ENCODE peak calls at places on chromosome 12, in eight cellular contexts. One of them, this sample, is unnamed.

GRCh38 chr12:123962530-123962929 is 10.1 kb downstream of the CCDC92 start:
- DNase-seq in GM12865: no peak
- DNase-seq in heart left ventricle: no peak
- DNase-seq in OCI-LY7: no peak
- DNase-seq in mammary epithelial cell: no peak
- DNase-seq in dorsolateral prefrontal cortex: no peak
- DNase-seq in neural progenitor cell: no peak
- DNase-seq in left lung: no peak
- DNase-seq in this sample: no peak

GRCh38 chr12:28539691-28540323 is 349.6 kb downstream of the CCDC91 start:
- DNase-seq in neural progenitor cell: no peak
- DNase-seq in GM12865: no peak
- DNase-seq in mammary epithelial cell: no peak
- DNase-seq in OCI-LY7: no peak
- DNase-seq in dorsolateral prefrontal cortex: no peak
- DNase-seq in left lung: no peak
- DNase-seq in heart left ventricle: no peak
- DNase-seq in this sample: peak; percentile 51

GRCh38 chr12:60494249-60494648 is 898.4 kb downstream of the SLC16A7 start:
- DNase-seq in dorsolateral prefrontal cortex: no peak
- DNase-seq in GM12865: peak; percentile 9
- DNase-seq in neural progenitor cell: peak; percentile 40
- DNase-seq in heart left ventricle: no peak
- DNase-seq in OCI-LY7: no peak
- DNase-seq in mammary epithelial cell: peak; percentile 37
- DNase-seq in left lung: no peak
- DNase-seq in this sample: peak; percentile 64

GRCh38 chr12:112198120-112198733 is 72.9 kb downstream of the TRAFD1 start:
- DNase-seq in GM12865: peak; percentile 73
- DNase-seq in OCI-LY7: peak; percentile 73
- DNase-seq in heart left ventricle: no peak
- DNase-seq in dorsolateral prefrontal cortex: peak; percentile 86
- DNase-seq in neural progenitor cell: peak; percentile 85
- DNase-seq in left lung: no peak
- DNase-seq in mammary epithelial cell: peak; percentile 17
- DNase-seq in this sample: peak; percentile 73

GRCh38 chr12:78918221-78918620 is 53.6 kb downstream of the SYT1 start:
- DNase-seq in mammary epithelial cell: no peak
- DNase-seq in GM12865: no peak
- DNase-seq in left lung: no peak
- DNase-seq in neural progenitor cell: no peak
- DNase-seq in dorsolateral prefrontal cortex: peak; percentile 71
- DNase-seq in heart left ventricle: no peak
- DNase-seq in OCI-LY7: no peak
- DNase-seq in this sample: no peak

GRCh38 chr12:120740871-120741270 is 15.2 kb downstream of the ACADS start:
- DNase-seq in GM12865: no peak
- DNase-seq in heart left ventricle: no peak
- DNase-seq in OCI-LY7: no peak
- DNase-seq in mammary epithelial cell: no peak
- DNase-seq in left lung: no peak
- DNase-seq in neural progenitor cell: no peak
- DNase-seq in dorsolateral prefrontal cortex: no peak
- DNase-seq in this sample: no peak

GRCh38 chr12:25497021-25497420 is 56.1 kb downstream of the LMNTD1 start:
- DNase-seq in left lung: no peak
- DNase-seq in dorsolateral prefrontal cortex: no peak
- DNase-seq in heart left ventricle: no peak
- DNase-seq in GM12865: no peak
- DNase-seq in mammary epithelial cell: no peak
- DNase-seq in OCI-LY7: no peak
- DNase-seq in neural progenitor cell: no peak
- DNase-seq in this sample: no peak

GRCh38 chr12:90280564-90281058 is 572.0 kb upstream of the ATP2B1 start:
- DNase-seq in left lung: no peak
- DNase-seq in mammary epithelial cell: peak; percentile 30
- DNase-seq in dorsolateral prefrontal cortex: no peak
- DNase-seq in neural progenitor cell: no peak
- DNase-seq in heart left ventricle: no peak
- DNase-seq in OCI-LY7: no peak
- DNase-seq in GM12865: peak; percentile 25
- DNase-seq in this sample: peak; percentile 47

GRCh38 chr12:1171657-1172056 is 180.6 kb downstream of the ERC1 start:
- DNase-seq in neural progenitor cell: peak; percentile 80
- DNase-seq in OCI-LY7: peak; percentile 35
- DNase-seq in left lung: no peak
- DNase-seq in GM12865: no peak
- DNase-seq in dorsolateral prefrontal cortex: peak; percentile 23
- DNase-seq in mammary epithelial cell: no peak
- DNase-seq in heart left ventricle: no peak
- DNase-seq in this sample: no peak

GRCh38 chr12:87815738-87816137 is 213.5 kb downstream of the C12orf50 start:
- DNase-seq in left lung: no peak
- DNase-seq in GM12865: no peak
- DNase-seq in dorsolateral prefrontal cortex: no peak
- DNase-seq in heart left ventricle: no peak
- DNase-seq in neural progenitor cell: no peak
- DNase-seq in mammary epithelial cell: no peak
- DNase-seq in OCI-LY7: no peak
- DNase-seq in this sample: peak; percentile 50

GRCh38 chr12:14560904-14561574 is 6.6 kb downstream of the PLBD1 start:
- DNase-seq in left lung: no peak
- DNase-seq in mammary epithelial cell: no peak
- DNase-seq in heart left ventricle: no peak
- DNase-seq in neural progenitor cell: no peak
- DNase-seq in dorsolateral prefrontal cortex: no peak
- DNase-seq in GM12865: no peak
- DNase-seq in OCI-LY7: peak; percentile 69
- DNase-seq in this sample: no peak

GRCh38 chr12:69936214-69936731 is 111.2 kb downstream of the MYRFL start:
- DNase-seq in dorsolateral prefrontal cortex: peak; percentile 9
- DNase-seq in GM12865: no peak
- DNase-seq in heart left ventricle: no peak
- DNase-seq in mammary epithelial cell: peak; percentile 19
- DNase-seq in neural progenitor cell: no peak
- DNase-seq in OCI-LY7: no peak
- DNase-seq in left lung: no peak
- DNase-seq in this sample: no peak

GRCh38 chr12:89692442-89692841 is 16.2 kb downstream of the ATP2B1 start:
- DNase-seq in neural progenitor cell: no peak
- DNase-seq in left lung: no peak
- DNase-seq in GM12865: no peak
- DNase-seq in heart left ventricle: no peak
- DNase-seq in mammary epithelial cell: no peak
- DNase-seq in dorsolateral prefrontal cortex: no peak
- DNase-seq in OCI-LY7: no peak
- DNase-seq in this sample: no peak

GRCh38 chr12:4272976-4273650 is 449 bp upstream of the CCND2 start:
- DNase-seq in OCI-LY7: no peak
- DNase-seq in left lung: no peak
- DNase-seq in GM12865: no peak
- DNase-seq in heart left ventricle: no peak
- DNase-seq in mammary epithelial cell: no peak
- DNase-seq in neural progenitor cell: peak; percentile 55
- DNase-seq in dorsolateral prefrontal cortex: no peak
- DNase-seq in this sample: peak; percentile 8

GRCh38 chr12:128449146-128449894 is 182.3 kb downstream of the TMEM132C start:
- DNase-seq in left lung: no peak
- DNase-seq in GM12865: no peak
- DNase-seq in neural progenitor cell: no peak
- DNase-seq in OCI-LY7: no peak
- DNase-seq in mammary epithelial cell: peak; percentile 5
- DNase-seq in dorsolateral prefrontal cortex: no peak
- DNase-seq in heart left ventricle: no peak
- DNase-seq in this sample: no peak

GRCh38 chr12:102740157-102741032 is 176.6 kb downstream of the PAH start:
- DNase-seq in heart left ventricle: no peak
- DNase-seq in left lung: no peak
- DNase-seq in OCI-LY7: peak; percentile 9
- DNase-seq in dorsolateral prefrontal cortex: no peak
- DNase-seq in neural progenitor cell: peak; percentile 41
- DNase-seq in GM12865: peak; percentile 31
- DNase-seq in mammary epithelial cell: peak; percentile 1
- DNase-seq in this sample: peak; percentile 41

GRCh38 chr12:4224211-4224878 is 49.2 kb upstream of the CCND2 start:
- DNase-seq in mammary epithelial cell: no peak
- DNase-seq in heart left ventricle: no peak
- DNase-seq in left lung: no peak
- DNase-seq in OCI-LY7: no peak
- DNase-seq in GM12865: no peak
- DNase-seq in neural progenitor cell: no peak
- DNase-seq in dorsolateral prefrontal cortex: no peak
- DNase-seq in this sample: no peak

GRCh38 chr12:11664101-11664500 is 14.6 kb downstream of the ETV6 start:
- DNase-seq in mammary epithelial cell: no peak
- DNase-seq in heart left ventricle: no peak
- DNase-seq in OCI-LY7: no peak
- DNase-seq in dorsolateral prefrontal cortex: no peak
- DNase-seq in neural progenitor cell: no peak
- DNase-seq in GM12865: no peak
- DNase-seq in left lung: no peak
- DNase-seq in this sample: no peak

GRCh38 chr12:1544991-1545700 is 49.2 kb downstream of the FBXL14 start:
- DNase-seq in neural progenitor cell: no peak
- DNase-seq in mammary epithelial cell: no peak
- DNase-seq in left lung: no peak
- DNase-seq in OCI-LY7: peak; percentile 30
- DNase-seq in heart left ventricle: no peak
- DNase-seq in GM12865: no peak
- DNase-seq in dorsolateral prefrontal cortex: no peak
- DNase-seq in this sample: peak; percentile 53

GRCh38 chr12:96986883-96987523 is 79.9 kb downstream of the NEDD1 start:
- DNase-seq in left lung: no peak
- DNase-seq in dorsolateral prefrontal cortex: no peak
- DNase-seq in neural progenitor cell: peak; percentile 74
- DNase-seq in mammary epithelial cell: no peak
- DNase-seq in heart left ventricle: no peak
- DNase-seq in GM12865: peak; percentile 33
- DNase-seq in OCI-LY7: peak; percentile 56
- DNase-seq in this sample: peak; percentile 55
- TF ChIP-seq CTCF in left lung: no peak
- TF ChIP-seq CTCF in dorsolateral prefrontal cortex: peak; percentile 83
- TF ChIP-seq CTCF in neural progenitor cell: peak; percentile 79
- TF ChIP-seq CTCF in mammary epithelial cell: peak; percentile 62
- TF ChIP-seq CTCF in heart left ventricle: peak; percentile 32
- TF ChIP-seq CTCF in GM12865: peak; percentile 47
- TF ChIP-seq CTCF in OCI-LY7: peak; percentile 83
- TF ChIP-seq CTCF in this sample: peak; percentile 53

GRCh38 chr12:54588110-54588831 is at the start of gene PPP1R1A:
- DNase-seq in OCI-LY7: no peak
- DNase-seq in neural progenitor cell: peak; percentile 85
- DNase-seq in mammary epithelial cell: no peak
- DNase-seq in GM12865: no peak
- DNase-seq in left lung: no peak
- DNase-seq in dorsolateral prefrontal cortex: peak; percentile 41
- DNase-seq in heart left ventricle: peak; percentile 69
- DNase-seq in this sample: no peak

GRCh38 chr12:54585243-54585642 is 3.2 kb downstream of the PPP1R1A start:
- DNase-seq in heart left ventricle: no peak
- DNase-seq in OCI-LY7: no peak
- DNase-seq in left lung: no peak
- DNase-seq in GM12865: no peak
- DNase-seq in neural progenitor cell: no peak
- DNase-seq in dorsolateral prefrontal cortex: no peak
- DNase-seq in mammary epithelial cell: no peak
- DNase-seq in this sample: no peak

GRCh38 chr12:54587315-54587821 is 1.1 kb downstream of the PPP1R1A start:
- DNase-seq in neural progenitor cell: no peak
- DNase-seq in mammary epithelial cell: no peak
- DNase-seq in heart left ventricle: no peak
- DNase-seq in OCI-LY7: no peak
- DNase-seq in GM12865: no peak
- DNase-seq in left lung: no peak
- DNase-seq in dorsolateral prefrontal cortex: peak; percentile 50
- DNase-seq in this sample: no peak

GRCh38 chr12:54588892-54589291 is 433 bp upstream of the PPP1R1A start:
- DNase-seq in heart left ventricle: no peak
- DNase-seq in dorsolateral prefrontal cortex: no peak
- DNase-seq in left lung: no peak
- DNase-seq in OCI-LY7: no peak
- DNase-seq in GM12865: no peak
- DNase-seq in neural progenitor cell: no peak
- DNase-seq in mammary epithelial cell: no peak
- DNase-seq in this sample: no peak

DNA sequence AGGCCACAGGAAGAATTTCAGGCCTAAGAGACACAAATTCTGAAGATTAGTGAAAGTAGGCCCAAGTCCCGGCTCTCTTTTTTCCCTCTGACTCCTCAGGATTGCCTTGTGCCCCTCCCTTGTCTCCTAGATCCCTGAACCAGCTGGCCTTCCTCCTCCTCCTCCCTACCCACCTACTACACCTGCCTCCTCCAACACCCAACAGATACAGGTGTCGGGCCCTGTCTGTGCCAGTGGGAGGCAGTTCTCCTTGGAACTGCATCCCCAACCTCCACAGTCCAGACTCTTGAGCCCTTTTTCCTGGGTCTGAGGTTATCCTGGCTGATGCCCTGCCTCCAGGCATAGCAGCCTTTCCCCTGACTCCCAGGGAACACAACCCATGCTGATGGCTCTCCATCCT is 1.8 kb downstream of the PPP1R1A start:
- DNase-seq in heart left ventricle: no peak
- DNase-seq in mammary epithelial cell: no peak
- DNase-seq in OCI-LY7: no peak
- DNase-seq in GM12865: no peak
- DNase-seq in neural progenitor cell: no peak
- DNase-seq in left lung: no peak
- DNase-seq in dorsolateral prefrontal cortex: no peak
- DNase-seq in this sample: no peak
- H3K4me3 ChIP-seq in heart left ventricle: no peak overlapping the region
- H3K4me3 ChIP-seq in mammary epithelial cell: no peak overlapping the region
- H3K4me3 ChIP-seq in OCI-LY7: no peak overlapping the region
- H3K4me3 ChIP-seq in GM12865: no peak overlapping the region
- H3K4me3 ChIP-seq in neural progenitor cell: no peak overlapping the region
- H3K4me3 ChIP-seq in left lung: no peak overlapping the region
- H3K4me3 ChIP-seq in dorsolateral prefrontal cortex: no peak overlapping the region
- H3K4me3 ChIP-seq in this sample: no peak overlapping the region

GRCh38 chr12:57299514-57300016 is 48.6 kb upstream of the STAC3 start:
- DNase-seq in left lung: no peak
- DNase-seq in neural progenitor cell: no peak
- DNase-seq in mammary epithelial cell: no peak
- DNase-seq in heart left ventricle: no peak
- DNase-seq in OCI-LY7: no peak
- DNase-seq in dorsolateral prefrontal cortex: no peak
- DNase-seq in GM12865: no peak
- DNase-seq in this sample: no peak
- TF ChIP-seq CTCF in left lung: no peak
- TF ChIP-seq CTCF in neural progenitor cell: no peak
- TF ChIP-seq CTCF in mammary epithelial cell: no peak
- TF ChIP-seq CTCF in heart left ventricle: no peak
- TF ChIP-seq CTCF in OCI-LY7: no peak
- TF ChIP-seq CTCF in dorsolateral prefrontal cortex: no peak
- TF ChIP-seq CTCF in GM12865: no peak
- TF ChIP-seq CTCF in this sample: no peak

DNA sequence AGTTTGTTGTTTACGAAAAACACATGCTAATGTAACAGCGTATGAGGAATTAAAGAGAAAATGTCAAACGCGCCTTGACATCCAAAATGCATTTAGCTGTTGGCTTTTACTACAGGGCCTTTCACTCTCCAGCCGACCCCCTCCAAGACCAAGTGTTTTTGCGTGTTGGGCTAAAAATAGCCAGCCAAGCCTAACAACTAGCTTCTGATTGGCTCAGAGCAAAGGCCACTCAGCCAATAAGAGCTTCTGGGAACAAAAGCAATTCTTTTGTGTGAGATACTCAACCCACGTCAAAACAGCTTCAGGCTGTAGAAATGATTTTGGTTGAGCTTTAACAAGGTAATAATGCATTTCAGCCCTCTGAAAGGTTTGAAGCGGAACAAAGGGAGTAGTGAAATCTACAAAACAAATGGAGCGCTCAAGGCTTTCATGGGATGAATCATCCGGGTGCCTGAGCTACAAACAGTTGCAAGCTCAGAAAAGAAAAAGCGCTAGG is 198.7 kb upstream of the DCN start:
- DNase-seq in heart left ventricle: no peak
- DNase-seq in GM12865: peak; percentile 55
- DNase-seq in dorsolateral prefrontal cortex: peak; percentile 88
- DNase-seq in left lung: no peak
- DNase-seq in neural progenitor cell: peak; percentile 89
- DNase-seq in mammary epithelial cell: peak; percentile 81
- DNase-seq in OCI-LY7: no peak
- DNase-seq in this sample: peak; percentile 90
- H3K4me3 ChIP-seq in heart left ventricle: peak overlapping the region; percentile 48
- H3K4me3 ChIP-seq in GM12865: peak overlapping the region; percentile 42
- H3K4me3 ChIP-seq in dorsolateral prefrontal cortex: peak overlapping the region; percentile 63
- H3K4me3 ChIP-seq in left lung: peak overlapping the region; percentile 14
- H3K4me3 ChIP-seq in neural progenitor cell: peak overlapping the region; percentile 54
- H3K4me3 ChIP-seq in mammary epithelial cell: peak overlapping the region; percentile 45
- H3K4me3 ChIP-seq in OCI-LY7: no peak overlapping the region
- H3K4me3 ChIP-seq in this sample: peak overlapping the region; percentile 55

This sample was measured in cardiac fibroblast.